ENCODE peak calls at places on chromosome 1, in six cellular contexts. X is breast epithelium, O is astrocyte of the spinal cord, R is Calu3, T is fibroblast of lung, B is AG04450. M is an unnamed sample.

GRCh38 chr1:205481629-205482071 is 22.8 kb upstream of the CDK18 start:
- DNase-seq in X (no peak), R (no peak), O (no peak), T (no peak), B (no peak), M (peak)

GRCh38 chr1:109112056-109112651 is 1.8 kb upstream of the ELAPOR1 start:
- DNase-seq in O (peak), T (peak), X (no peak), B (no peak), R (no peak), M (peak)

GRCh38 chr1:44021156-44021555 is 10.1 kb downstream of the SLC6A9 start:
- DNase-seq in T (no peak), X (no peak), R (no peak), O (no peak), B (no peak), M (no peak)

GRCh38 chr1:53979712-53980450 is 33.7 kb downstream of the LRRC42 start:
- DNase-seq in T (no peak), B (no peak), R (no peak), O (no peak), X (no peak), M (no peak)

GRCh38 chr1:77661696-77662095 is 20.8 kb downstream of the ZZZ3 start:
- DNase-seq in B (no peak), X (no peak), O (no peak), T (no peak), R (no peak), M (no peak)

GRCh38 chr1:246795906-246796694 is 71.9 kb downstream of the SCCPDH start:
- DNase-seq in O (no peak), R (no peak), X (no peak), T (no peak), B (no peak), M (no peak)

GRCh38 chr1:165888552-165888920 is 61.1 kb downstream of the UCK2 start:
- DNase-seq in R (no peak), T (no peak), O (no peak), B (no peak), X (no peak), M (no peak)

GRCh38 chr1:94599090-94599813 is 57.7 kb upstream of the F3 start:
- DNase-seq in T (no peak), R (peak), O (no peak), X (no peak), B (no peak), M (peak)

DNA sequence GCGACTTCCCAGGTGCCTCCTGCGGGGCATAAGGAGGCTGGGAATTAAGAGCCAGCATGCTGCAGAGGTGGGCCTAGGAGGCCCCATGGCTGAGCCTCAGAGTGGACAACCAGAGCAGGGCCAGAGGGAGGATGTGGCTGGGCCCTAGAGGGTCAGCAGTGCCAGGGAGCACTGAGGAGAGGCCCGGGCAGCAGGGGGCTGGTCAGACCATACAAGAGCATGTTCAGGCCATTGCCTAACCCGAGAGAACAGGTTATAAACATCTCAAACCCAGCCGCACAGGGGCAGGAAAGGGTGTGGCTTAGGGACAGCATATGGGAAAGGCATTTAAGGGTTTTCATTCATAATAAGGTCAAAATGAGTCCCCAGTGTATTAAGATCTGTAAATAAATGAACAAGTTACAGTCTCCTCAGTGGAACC is 51.1 kb downstream of the IER5 start:
- DNase-seq in B (no peak), T (peak), O (peak), R (peak), X (no peak), M (peak)
- TF ChIP-seq CTCF in B (no peak), T (no peak), O (no peak), R (no peak), X (no peak), M (no peak)

GRCh38 chr1:30353637-30354036 is 369.7 kb downstream of the MATN1 start:
- DNase-seq in B (no peak), X (no peak), O (no peak), T (peak), R (no peak), M (no peak)
- TF ChIP-seq CTCF in B (peak), X (no peak), O (no peak), T (no peak), R (no peak), M (peak)

GRCh38 chr1:147225193-147225730 is at the start of gene FMO5:
- DNase-seq in B (peak), O (peak), R (peak), X (peak), T (peak), M (no peak)
- TF ChIP-seq CTCF in B (peak), O (peak), R (no peak), X (peak), T (peak), M (no peak)

GRCh38 chr1:29577512-29577911 is 341.2 kb downstream of the PTPRU start:
- DNase-seq in X (no peak), B (no peak), O (no peak), R (no peak), T (no peak), M (no peak)
- TF ChIP-seq CTCF in X (no peak), B (no peak), O (no peak), R (no peak), T (no peak), M (no peak)